ENCODE peak calls at places on chromosome X, in six cellular contexts. V is GM23248, W is myocyte, I is uterus, H is mucosa of descending colon, M is GM12865. R is an unnamed sample.

GRCh38 chrX:42220083-42220482 is 296.7 kb upstream of the CASK start:
- DNase-seq in V (no peak), W (no peak), M (no peak), I (no peak), H (no peak), R (no peak)

GRCh38 chrX:68355629-68355920 is 77.7 kb downstream of the OPHN1 start:
- DNase-seq in H (peak), V (no peak), W (no peak), M (no peak), I (no peak), R (peak)

GRCh38 chrX:17030580-17031285 is 84.3 kb downstream of the REPS2 start:
- DNase-seq in V (no peak), I (no peak), M (no peak), H (no peak), W (peak), R (peak)

GRCh38 chrX:143854006-143854405 is 29.9 kb upstream of the UBE2NL start:
- DNase-seq in I (no peak), M (no peak), W (peak), V (peak), H (no peak), R (peak)

GRCh38 chrX:39931554-39932282 is 166.0 kb downstream of the BCOR start:
- DNase-seq in W (no peak), V (no peak), M (no peak), H (no peak), I (no peak), R (no peak)

GRCh38 chrX:53223955-53224859 is 800 bp downstream of the KDM5C start:
- DNase-seq in W (peak), V (peak), I (no peak), H (no peak), M (peak), R (no peak)

GRCh38 chrX:48465336-48465933 is 4.6 kb downstream of the SLC38A5 start:
- DNase-seq in V (peak), M (no peak), W (peak), I (no peak), H (no peak), R (peak)

GRCh38 chrX:119871245-119871598 is 311 bp downstream of the RNF113A start:
- DNase-seq in H (no peak), W (no peak), M (no peak), I (no peak), V (no peak), R (no peak)

GRCh38 chrX:149198980-149199732 is 305.9 kb downstream of the IDS start:
- DNase-seq in V (no peak), M (peak), I (no peak), H (no peak), W (no peak), R (no peak)

GRCh38 chrX:127490000-127490399 is 562.2 kb downstream of the ACTRT1 start:
- DNase-seq in M (no peak), H (no peak), I (no peak), V (no peak), W (no peak), R (no peak)

GRCh38 chrX:64805683-64806082 is 170.6 kb downstream of the ZC4H2 start:
- DNase-seq in H (no peak), W (no peak), M (no peak), V (no peak), I (no peak), R (no peak)

GRCh38 chrX:7233632-7234406 is 85.9 kb upstream of the PUDP start:
- DNase-seq in I (no peak), W (peak), H (no peak), M (no peak), V (no peak), R (no peak)

GRCh38 chrX:85375333-85375738 is 4.1 kb downstream of the POF1B start:
- DNase-seq in V (no peak), W (no peak), H (peak), M (no peak), I (no peak), R (no peak)

GRCh38 chrX:70480660-70481018 is 36.0 kb downstream of the DLG3 start:
- DNase-seq in V (no peak), W (no peak), I (peak), H (no peak), M (no peak), R (no peak)

GRCh38 chrX:131068945-131069719 is 11.0 kb downstream of the ARHGAP36 start:
- DNase-seq in M (peak), W (peak), V (peak), H (peak), I (no peak), R (peak)

GRCh38 chrX:619451-619811 is 11.2 kb upstream of the SHOX start:
- DNase-seq in M (no peak), W (no peak), V (no peak), H (no peak), I (no peak), R (no peak)

GRCh38 chrX:48835524-48836329 is at the start of gene PCSK1N:
- DNase-seq in H (no peak), I (no peak), V (no peak), M (no peak), W (no peak), R (peak)

GRCh38 chrX:71619193-71619592 is 882 bp upstream of the CXCR3 start:
- DNase-seq in W (no peak), V (no peak), I (no peak), M (peak), H (no peak), R (no peak)

GRCh38 chrX:16892504-16893362 is 22.6 kb upstream of the RBBP7 start:
- DNase-seq in H (peak), I (peak), W (peak), V (peak), M (peak), R (peak)

GRCh38 chrX:118627084-118627758 is 100.2 kb upstream of the IL13RA1 start:
- DNase-seq in H (no peak), W (no peak), M (peak), I (no peak), V (peak), R (peak)

GRCh38 chrX:115268421-115268820 is 21.1 kb upstream of the LUZP4 start:
- DNase-seq in H (no peak), M (peak), W (no peak), V (peak), I (no peak), R (no peak)

GRCh38 chrX:73126240-73126639 is 46.9 kb upstream of the PABPC1L2A start:
- DNase-seq in M (no peak), H (peak), I (no peak), W (no peak), V (no peak), R (no peak)

GRCh38 chrX:13380230-13380629 is 60.4 kb upstream of the ATXN3L start:
- DNase-seq in I (no peak), W (no peak), M (no peak), H (no peak), V (peak), R (no peak)

GRCh38 chrX:69090022-69090421 is 75.2 kb downstream of the PJA1 start:
- DNase-seq in H (no peak), W (no peak), I (no peak), M (no peak), V (no peak), R (no peak)

GRCh38 chrX:68354869-68355628 is 78.2 kb downstream of the OPHN1 start:
- DNase-seq in M (no peak), I (no peak), V (peak), H (no peak), W (no peak), R (no peak)

GRCh38 chrX:124093222-124093621 is 131.7 kb downstream of the STAG2 start:
- DNase-seq in V (no peak), I (no peak), M (no peak), H (no peak), W (no peak), R (no peak)

GRCh38 chrX:135697614-135698013 is 15.8 kb upstream of the CT45A1 start:
- DNase-seq in I (no peak), M (peak), H (no peak), W (no peak), V (no peak), R (peak)

GRCh38 chrX:115652221-115652620 is 91.2 kb downstream of the PLS3 start:
- DNase-seq in W (no peak), I (no peak), V (no peak), M (no peak), H (no peak), R (no peak)

R was measured in H4.